ENCODE peak calls at places on chromosomes 4 and X, in nine cellular contexts. U is GM13976, T is IMR-90, G is fibroblast of mammary gland, M is Panc1, K is OCI-LY7, V is endodermal cell, R is thoracic aorta, S is brain microvascular endothelial cell. J is an unnamed sample.

GRCh38 chr4:6987566-6987920 is 55.6 kb upstream of the TADA2B start:
- DNase-seq in V (peak), M (no peak), K (peak), T (peak), U (no peak), R (no peak), S (no peak), G (peak), J (no peak)

GRCh38 chrX:109261279-109261678 is 220.6 kb downstream of the GUCY2F start:
- DNase-seq in T (no peak), G (no peak), R (no peak), S (no peak), K (no peak), M (no peak), V (no peak), U (no peak), J (no peak)

GRCh38 chrX:13699183-13699826 is 10.4 kb downstream of the RAB9A start:
- DNase-seq in K (no peak), U (peak), R (no peak), S (peak), T (peak), G (peak), M (no peak), V (no peak), J (peak)

GRCh38 chr4:2373532-2373931 is 44.9 kb downstream of the ZFYVE28 start:
- DNase-seq in T (no peak), M (no peak), K (no peak), G (no peak), R (no peak), U (no peak), V (no peak), S (no peak), J (no peak)

GRCh38 chrX:17413228-17413627 is 38.2 kb downstream of the NHS start:
- DNase-seq in U (no peak), G (peak), V (no peak), R (no peak), K (no peak), M (peak), T (peak), S (no peak), J (no peak)

GRCh38 chr4:5165419-5166369 is 114.4 kb downstream of the STK32B start:
- DNase-seq in K (no peak), T (peak), M (no peak), R (no peak), U (no peak), S (peak), V (peak), G (no peak), J (no peak)

GRCh38 chr4:129429566-129430339 is 333.8 kb downstream of the C4orf33 start:
- DNase-seq in G (no peak), V (no peak), R (no peak), T (no peak), K (no peak), M (no peak), U (no peak), S (no peak), J (no peak)

GRCh38 chr4:86942185-86942666 is 7.4 kb downstream of the AFF1 start:
- DNase-seq in M (no peak), S (peak), K (no peak), V (no peak), G (peak), T (peak), R (no peak), U (no peak), J (no peak)

GRCh38 chrX:154821523-154821922 is 12.9 kb downstream of the SMIM9 start:
- DNase-seq in T (no peak), V (no peak), R (no peak), K (no peak), G (no peak), M (no peak), U (no peak), S (no peak), J (no peak)

GRCh38 chr4:129064717-129065116 is 28.6 kb downstream of the SCLT1 start:
- DNase-seq in R (no peak), S (peak), M (no peak), K (no peak), U (no peak), G (peak), V (no peak), T (peak), J (no peak)

GRCh38 chrX:10598540-10598939 is 21.8 kb downstream of the MID1 start:
- DNase-seq in S (no peak), G (no peak), R (no peak), M (no peak), U (no peak), K (no peak), V (no peak), T (no peak), J (no peak)

GRCh38 chrX:152632445-152633097 is 5.1 kb upstream of the GABRQ start:
- DNase-seq in T (peak), K (peak), G (peak), V (peak), M (peak), U (no peak), R (no peak), S (peak), J (no peak)

GRCh38 chr4:10099521-10100325 is 16.9 kb downstream of the WDR1 start:
- DNase-seq in U (no peak), M (no peak), S (no peak), R (no peak), V (no peak), T (no peak), G (no peak), K (no peak), J (no peak)

GRCh38 chr4:128863314-128864075 is 54.0 kb downstream of the JADE1 start:
- DNase-seq in S (peak), V (peak), G (peak), M (peak), U (peak), K (peak), T (peak), R (no peak), J (peak)

GRCh38 chrX:9349572-9350259 is 115.1 kb upstream of the TBL1X start:
- DNase-seq in R (no peak), G (peak), V (no peak), T (peak), S (no peak), M (no peak), K (no peak), U (no peak), J (no peak)

GRCh38 chr4:8185280-8185679 is 13.8 kb upstream of the SH3TC1 start:
- DNase-seq in K (no peak), S (peak), G (peak), U (no peak), V (no peak), R (no peak), T (peak), M (no peak), J (no peak)

GRCh38 chr4:135274461-135274860 is 1072.9 kb upstream of the PABPC4L start:
- DNase-seq in U (no peak), R (no peak), G (no peak), V (no peak), K (no peak), M (no peak), S (no peak), T (no peak), J (no peak)

GRCh38 chr4:103018391-103019318 is 850 bp downstream of the SLC9B1 start:
- DNase-seq in V (no peak), T (no peak), S (peak), U (no peak), K (peak), G (no peak), M (no peak), R (no peak), J (no peak)

GRCh38 chr4:77248805-77249204 is 91.8 kb downstream of the CCNG2 start:
- DNase-seq in K (no peak), R (no peak), S (no peak), M (no peak), G (no peak), T (no peak), U (no peak), V (no peak), J (no peak)

GRCh38 chr4:73707918-73708577 is 32.3 kb upstream of the CXCL8 start:
- DNase-seq in M (no peak), K (no peak), G (peak), U (no peak), T (peak), R (peak), V (no peak), S (peak), J (no peak)

GRCh38 chr4:59380841-59381366 is 1819.2 kb upstream of the ADGRL3 start:
- DNase-seq in K (no peak), G (no peak), S (no peak), M (no peak), V (no peak), R (no peak), U (no peak), T (no peak), J (no peak)

GRCh38 chrX:12139934-12140611 is 1.8 kb downstream of the FRMPD4 start:
- DNase-seq in R (no peak), V (no peak), S (no peak), T (peak), G (no peak), M (no peak), K (no peak), U (no peak), J (no peak)

GRCh38 chr4:4521767-4522166 is 20.1 kb downstream of the STX18 start:
- DNase-seq in T (no peak), R (no peak), K (no peak), M (no peak), U (no peak), V (no peak), G (no peak), S (no peak), J (no peak)

DNA sequence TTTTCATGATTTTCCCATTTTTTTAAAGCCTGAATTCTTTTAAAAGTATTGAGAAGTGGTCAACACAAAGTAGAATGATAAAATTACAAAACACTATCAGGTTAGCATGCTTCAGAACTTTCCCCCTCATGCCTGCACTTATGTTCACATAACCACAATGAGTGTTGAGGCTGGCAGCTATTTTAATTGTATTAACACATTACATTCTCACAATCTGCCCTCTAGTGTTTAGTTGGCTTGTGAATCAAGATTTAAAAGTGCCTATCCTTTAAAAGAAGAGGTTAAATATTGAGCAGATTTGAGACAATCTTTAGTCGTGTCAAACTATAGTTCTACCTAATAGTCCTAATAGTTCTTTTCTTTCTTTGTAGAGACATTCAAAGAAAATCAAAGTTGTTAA is 93.6 kb upstream of the NAP1L5 start:
- DNase-seq in M (no peak), V (no peak), G (peak), S (no peak), K (peak), R (no peak), U (no peak), T (peak), J (no peak)
- TF ChIP-seq CTCF in M (peak), V (peak), G (peak), S (peak), K (peak), R (no peak), U (no peak), T (peak), J (no peak)

GRCh38 chrX:32118832-32119231 is 1047.0 kb upstream of the FTHL17 start:
- DNase-seq in U (no peak), V (no peak), K (no peak), S (no peak), R (no peak), G (no peak), T (no peak), M (no peak), J (no peak)

DNA sequence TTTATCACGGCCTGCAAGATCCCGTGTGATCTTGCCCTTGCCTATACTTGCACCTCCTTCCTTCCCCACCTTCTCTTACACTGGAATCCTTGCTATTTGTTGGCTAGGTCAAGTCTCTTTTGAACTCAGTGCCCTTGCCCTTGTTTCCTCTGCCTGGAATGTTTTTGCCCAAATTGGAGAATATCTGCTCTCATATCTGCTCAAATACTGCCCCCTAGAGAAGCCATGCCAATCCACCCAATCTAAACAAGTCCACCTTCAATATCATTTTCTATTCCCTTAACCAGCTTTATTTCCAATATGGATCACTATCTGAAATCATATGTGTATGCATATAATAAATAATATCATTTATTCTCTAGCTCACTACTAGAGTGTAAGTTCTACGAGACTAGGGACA is 1044.2 kb upstream of the FTHL17 start:
- DNase-seq in S (peak), T (no peak), U (no peak), R (no peak), V (peak), K (no peak), G (no peak), M (no peak), J (no peak)
- TF ChIP-seq CTCF in S (peak), T (no peak), U (no peak), R (no peak), V (peak), K (peak), G (no peak), M (no peak), J (no peak)

DNA sequence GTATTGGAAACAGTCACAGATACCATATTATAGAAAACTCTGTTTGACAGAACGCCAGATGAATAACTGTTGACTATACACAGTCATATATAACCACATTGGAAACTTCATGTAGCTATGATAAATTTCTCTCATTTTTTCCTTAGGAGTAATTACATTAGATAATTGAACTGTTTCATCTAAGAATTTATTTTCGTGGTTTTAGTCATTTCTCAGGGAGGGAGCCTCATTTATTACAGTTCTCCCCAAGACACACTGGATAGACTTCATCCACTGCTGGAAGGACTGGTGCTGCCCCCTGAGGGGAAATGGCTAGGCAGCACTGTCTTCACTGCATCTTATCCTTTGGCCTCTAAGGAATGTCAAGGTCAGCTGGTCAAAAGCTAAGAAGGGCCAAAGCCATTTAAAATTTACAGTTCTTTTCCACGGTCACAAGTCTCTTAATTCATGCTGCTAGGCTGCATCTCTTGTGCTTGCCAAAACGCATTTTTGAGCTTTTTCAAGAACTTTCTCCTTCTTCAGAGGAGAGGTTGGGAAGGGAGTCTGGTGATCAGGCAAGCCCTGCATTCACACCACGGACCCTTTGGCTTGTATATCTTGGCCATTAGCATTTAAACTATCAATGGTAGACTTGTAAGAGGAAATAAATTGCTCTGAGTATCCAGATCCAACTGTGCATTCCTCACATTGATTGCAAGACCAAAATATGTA is 145.1 kb downstream of the CBR4 start:
- DNase-seq in M (no peak), S (no peak), V (peak), G (peak), K (no peak), R (no peak), U (no peak), T (peak), J (no peak)
- TF ChIP-seq CTCF in M (peak), S (peak), V (peak), G (peak), K (peak), R (no peak), U (no peak), T (peak), J (no peak)

DNA sequence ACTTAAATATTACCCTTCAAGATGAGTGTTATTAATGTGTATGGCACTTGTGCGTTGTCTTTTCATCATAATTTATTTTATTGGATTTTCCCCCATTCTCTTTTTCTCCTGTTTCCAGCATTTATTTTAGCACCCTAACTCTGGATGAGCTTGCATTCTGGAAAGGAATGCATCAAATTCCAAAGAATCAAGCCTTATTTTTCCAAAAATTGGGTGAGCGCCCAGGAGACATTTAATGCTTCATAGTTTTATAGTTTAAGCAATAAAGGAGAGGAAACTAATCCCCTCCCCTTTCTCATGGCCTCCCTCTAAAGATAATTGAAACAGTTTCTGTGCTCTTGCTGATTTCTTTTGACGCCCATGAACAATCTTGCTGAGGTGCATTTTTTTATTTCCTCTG is 191.0 kb upstream of the FAT4 start:
- DNase-seq in R (no peak), S (no peak), G (peak), M (no peak), T (peak), V (no peak), K (no peak), U (no peak), J (no peak)
- TF ChIP-seq CTCF in R (no peak), S (no peak), G (no peak), M (no peak), T (no peak), V (no peak), K (no peak), U (no peak), J (no peak)

GRCh38 chr4:932713-933070 is 432 bp downstream of the TMEM175 start:
- DNase-seq in G (no peak), R (no peak), K (no peak), S (no peak), U (no peak), V (no peak), T (peak), M (no peak), J (no peak)
- TF ChIP-seq CTCF in G (peak), R (peak), K (peak), S (peak), U (no peak), V (peak), T (peak), M (no peak), J (no peak)

GRCh38 chr4:171851295-171851694 is 38.1 kb downstream of the GALNTL6 start:
- DNase-seq in V (no peak), S (no peak), M (no peak), R (no peak), T (no peak), G (no peak), K (no peak), U (no peak), J (no peak)

GRCh38 chr4:171846893-171847292 is 33.7 kb downstream of the GALNTL6 start:
- DNase-seq in K (no peak), T (no peak), S (no peak), M (no peak), V (no peak), G (no peak), R (no peak), U (no peak), J (no peak)

GRCh38 chr4:171847751-171848150 is 34.5 kb downstream of the GALNTL6 start:
- DNase-seq in R (no peak), S (peak), U (no peak), T (no peak), K (no peak), G (peak), M (no peak), V (no peak), J (no peak)

GRCh38 chr4:171849823-171850222 is 36.6 kb downstream of the GALNTL6 start:
- DNase-seq in G (no peak), V (no peak), U (no peak), R (no peak), T (no peak), M (no peak), S (no peak), K (no peak), J (no peak)

DNA sequence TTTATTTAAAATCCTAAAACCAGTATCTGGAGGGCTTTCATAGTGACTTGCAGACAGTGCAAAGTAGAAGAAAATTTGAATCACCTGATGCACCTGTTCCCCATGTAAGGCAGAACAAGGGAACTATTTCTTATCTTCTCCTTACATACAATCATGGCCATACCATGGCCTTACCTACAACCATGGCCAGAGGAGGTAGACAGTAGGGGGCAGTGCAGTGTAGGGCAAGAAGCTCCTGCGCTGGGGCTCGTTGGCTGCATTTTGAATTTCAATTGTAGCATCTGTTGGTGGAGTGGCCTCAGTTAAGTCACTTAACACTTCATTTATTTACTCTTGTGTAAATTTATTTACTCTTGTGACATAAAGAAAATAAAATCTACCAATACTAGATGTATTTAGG is 33.0 kb downstream of the GALNTL6 start:
- DNase-seq in S (peak), U (peak), R (no peak), G (peak), V (peak), K (peak), M (peak), T (no peak), J (peak)
- TF ChIP-seq CTCF in S (peak), U (peak), R (no peak), G (peak), V (peak), K (peak), M (peak), T (peak), J (peak)

GRCh38 chrX:50680990-50681389 is 133.0 kb downstream of the SHROOM4 start:
- DNase-seq in R (no peak), M (no peak), S (no peak), T (no peak), V (peak), K (no peak), G (no peak), U (no peak), J (no peak)
- TF ChIP-seq CTCF in R (no peak), M (peak), S (peak), T (peak), V (peak), K (no peak), G (peak), U (no peak), J (no peak)

DNA sequence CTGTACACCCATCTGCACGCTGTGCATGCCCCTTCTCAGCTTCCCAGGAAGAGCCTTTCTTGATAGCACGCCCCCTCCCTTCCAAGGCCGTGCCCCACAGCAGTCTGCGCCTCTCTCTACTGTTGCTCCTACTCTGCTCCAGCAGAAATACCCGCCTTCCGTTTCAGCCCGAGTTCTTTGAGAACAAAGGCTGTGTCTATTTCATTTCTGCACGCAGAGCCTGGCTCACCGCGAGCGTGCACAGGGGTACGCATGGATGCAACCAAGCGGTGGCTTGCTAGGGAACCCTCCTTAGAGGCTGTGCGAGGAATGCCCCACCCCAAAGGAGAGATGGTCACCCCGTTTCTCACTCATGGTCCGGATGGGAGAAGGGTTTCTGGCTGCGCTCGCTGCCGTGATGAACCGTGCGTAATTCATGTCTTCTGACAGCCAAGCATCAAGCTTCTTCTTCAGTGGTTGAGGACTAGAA is 448 bp downstream of the AADAT start:
- DNase-seq in V (peak), R (no peak), S (peak), K (no peak), U (peak), M (no peak), T (peak), G (peak), J (no peak)
- TF ChIP-seq CTCF in V (no peak), R (no peak), S (peak), K (no peak), U (no peak), M (no peak), T (no peak), G (no peak), J (no peak)